ENCODE peak calls at places on chromosomes 11 and 22, in eight cellular contexts. E is ovary, V is A549, Z is gastrocnemius medialis, B is IMR-90, Q is transverse colon, O is heart left ventricle, R is stomach. W is an unnamed sample.

GRCh38 chr11:39630365-39630764 is 1829.1 kb downstream of the LRRC4C start:
- DNase-seq in R (no peak), E (no peak), Q (no peak), O (no peak), Z (no peak), V (no peak), B (no peak), W (no peak)

GRCh38 chr11:92954003-92954402 is 15.4 kb upstream of the MTNR1B start:
- DNase-seq in Q (no peak), B (no peak), V (no peak), Z (no peak), R (no peak), O (no peak), E (no peak), W (no peak)

GRCh38 chr11:41431784-41432183 is 27.7 kb downstream of the LRRC4C start:
- DNase-seq in B (no peak), R (no peak), Q (no peak), E (no peak), V (peak; percentile 3), Z (no peak), O (no peak), W (no peak)

GRCh38 chr11:119108151-119108856 is 1.2 kb downstream of the C2CD2L start:
- DNase-seq in O (no peak), R (peak; percentile 53), V (no peak), E (no peak), Z (no peak), Q (peak; percentile 64), B (peak; percentile 27), W (no peak)

GRCh38 chr22:20724676-20725454 is 49.0 kb upstream of the SERPIND1 start:
- DNase-seq in Q (no peak), V (no peak), O (no peak), B (no peak), R (no peak), Z (no peak), E (no peak), W (no peak)

GRCh38 chr11:43124272-43124920 is 187.4 kb upstream of the API5 start:
- DNase-seq in B (no peak), V (no peak), R (no peak), E (no peak), O (no peak), Q (no peak), Z (no peak), W (no peak)

GRCh38 chr11:57180141-57180561 is 1.6 kb upstream of the LRRC55 start:
- DNase-seq in Q (no peak), B (no peak), V (no peak), R (no peak), Z (no peak), O (no peak), E (no peak), W (no peak)

GRCh38 chr11:130915556-130916237 is 582 bp downstream of the SNX19 start:
- DNase-seq in E (peak; percentile 46), V (no peak), Q (no peak), O (no peak), B (no peak), R (no peak), Z (no peak), W (no peak)

GRCh38 chr22:29480512-29481264 is 670 bp downstream of the NEFH start:
- DNase-seq in Z (no peak), Q (no peak), V (no peak), B (peak; percentile 56), E (peak; percentile 84), R (no peak), O (no peak), W (no peak)

GRCh38 chr11:1896468-1896867 is 4.8 kb upstream of the PRR33 start:
- DNase-seq in O (no peak), R (no peak), V (no peak), E (no peak), B (no peak), Z (no peak), Q (no peak), W (no peak)

GRCh38 chr11:10304495-10305261 is at the start of gene ADM:
- DNase-seq in B (peak; percentile 93), R (peak; percentile 87), E (peak; percentile 92), Q (peak; percentile 93), Z (peak; percentile 78), V (peak; percentile 97), O (peak; percentile 91), W (peak; percentile 98)

GRCh38 chr11:12016246-12016645 is 7.8 kb upstream of the DKK3 start:
- DNase-seq in Z (no peak), E (no peak), V (peak; percentile 17), B (no peak), O (no peak), R (no peak), Q (no peak), W (no peak)

GRCh38 chr22:24305260-24305692 is 34.6 kb downstream of the SPECC1L start:
- DNase-seq in E (no peak), Q (no peak), R (no peak), B (peak; percentile 4), O (no peak), V (no peak), Z (no peak), W (no peak)

GRCh38 chr11:62548545-62549335 is 2.1 kb upstream of the AHNAK start:
- DNase-seq in B (no peak), V (peak; percentile 56), R (peak; percentile 82), Z (no peak), O (no peak), E (peak; percentile 68), Q (peak; percentile 68), W (no peak)

GRCh38 chr11:102451041-102451692 is 1.4 kb downstream of the TMEM123 start:
- DNase-seq in V (no peak), E (no peak), B (no peak), Z (no peak), R (no peak), Q (no peak), O (no peak), W (no peak)

GRCh38 chr11:90426442-90426841 is 203.6 kb upstream of the CHORDC1 start:
- DNase-seq in O (no peak), Z (no peak), B (no peak), Q (no peak), V (no peak), E (no peak), R (no peak), W (no peak)

GRCh38 chr22:46774456-46775363 is 12.3 kb downstream of the TBC1D22A start:
- DNase-seq in Z (no peak), R (no peak), Q (no peak), V (no peak), O (no peak), B (no peak), E (no peak), W (no peak)

GRCh38 chr11:134987223-134987768 is 575.3 kb upstream of the B3GAT1 start:
- DNase-seq in Z (no peak), Q (peak; percentile 41), B (no peak), V (no peak), O (no peak), R (no peak), E (no peak), W (peak; percentile 64)

GRCh38 chr22:31346733-31347250 is 646 bp upstream of the PATZ1 start:
- DNase-seq in O (peak; percentile 56), Q (peak; percentile 57), V (peak; percentile 50), E (peak; percentile 83), Z (no peak), B (peak; percentile 33), R (peak; percentile 63), W (no peak)
- TF ChIP-seq POLR2A in O (no peak), Q (no peak), V (peak; percentile 28), E (no peak), Z (no peak), B (no peak), R (no peak), W (no peak)

DNA sequence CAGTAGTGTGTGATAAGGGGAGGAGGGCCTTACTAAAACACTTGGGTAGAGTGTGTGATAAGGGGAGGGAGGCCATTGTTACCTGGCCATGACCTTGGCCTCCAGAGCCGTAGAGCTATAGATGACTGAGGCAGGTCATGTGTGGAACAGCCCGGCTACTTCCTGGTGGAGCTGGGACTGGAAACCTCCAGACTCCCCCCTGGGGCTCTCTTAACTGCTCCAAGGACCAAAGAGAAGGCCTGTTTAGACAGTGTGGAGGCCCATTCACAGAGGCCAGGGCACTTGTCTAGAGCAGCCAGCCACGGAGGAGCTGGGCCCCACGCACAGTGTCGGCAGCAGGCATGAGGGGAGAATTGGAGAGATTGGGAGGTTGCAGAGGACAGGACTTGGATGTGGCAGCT is 12.5 kb upstream of the MICALL1 start:
- DNase-seq in O (no peak), Z (no peak), B (no peak), E (no peak), R (peak; percentile 82), Q (no peak), V (no peak), W (no peak)
- H3K27ac ChIP-seq in O (peak overlapping the region; percentile 73), Z (no peak overlapping the region), B (no peak overlapping the region), E (no peak overlapping the region), R (peak overlapping the region; percentile 92), Q (peak overlapping the region; percentile 53), V (peak overlapping the region; percentile 11), W (peak overlapping the region; percentile 80)

GRCh38 chr22:30604723-30605122 is 2.3 kb upstream of the TCN2 start:
- DNase-seq in E (no peak), R (no peak), V (no peak), Q (no peak), Z (no peak), O (no peak), B (no peak), W (no peak)

GRCh38 chr22:30605449-30606110 is 1.4 kb upstream of the TCN2 start:
- DNase-seq in B (peak; percentile 25), V (peak; percentile 69), E (peak; percentile 52), R (peak; percentile 63), Z (no peak), Q (peak; percentile 78), O (peak; percentile 37), W (no peak)

GRCh38 chr22:30607939-30608338 is 965 bp downstream of the TCN2 start:
- DNase-seq in Q (no peak), O (no peak), Z (no peak), R (no peak), V (no peak), B (no peak), E (no peak), W (no peak)

GRCh38 chr22:30607300-30607930 is 441 bp downstream of the TCN2 start:
- DNase-seq in B (no peak), Z (no peak), Q (no peak), R (no peak), V (no peak), E (no peak), O (no peak), W (no peak)

GRCh38 chr22:30606455-30607299 is at the start of gene TCN2:
- DNase-seq in Z (peak; percentile 63), Q (peak; percentile 86), R (peak; percentile 74), V (peak; percentile 58), B (peak; percentile 77), O (peak; percentile 72), E (peak; percentile 74), W (peak; percentile 96)
- TF ChIP-seq POLR2A in Z (peak; percentile 19), Q (peak; percentile 65), R (no peak), V (no peak), B (no peak), O (no peak), E (no peak), W (peak; percentile 7)

DNA sequence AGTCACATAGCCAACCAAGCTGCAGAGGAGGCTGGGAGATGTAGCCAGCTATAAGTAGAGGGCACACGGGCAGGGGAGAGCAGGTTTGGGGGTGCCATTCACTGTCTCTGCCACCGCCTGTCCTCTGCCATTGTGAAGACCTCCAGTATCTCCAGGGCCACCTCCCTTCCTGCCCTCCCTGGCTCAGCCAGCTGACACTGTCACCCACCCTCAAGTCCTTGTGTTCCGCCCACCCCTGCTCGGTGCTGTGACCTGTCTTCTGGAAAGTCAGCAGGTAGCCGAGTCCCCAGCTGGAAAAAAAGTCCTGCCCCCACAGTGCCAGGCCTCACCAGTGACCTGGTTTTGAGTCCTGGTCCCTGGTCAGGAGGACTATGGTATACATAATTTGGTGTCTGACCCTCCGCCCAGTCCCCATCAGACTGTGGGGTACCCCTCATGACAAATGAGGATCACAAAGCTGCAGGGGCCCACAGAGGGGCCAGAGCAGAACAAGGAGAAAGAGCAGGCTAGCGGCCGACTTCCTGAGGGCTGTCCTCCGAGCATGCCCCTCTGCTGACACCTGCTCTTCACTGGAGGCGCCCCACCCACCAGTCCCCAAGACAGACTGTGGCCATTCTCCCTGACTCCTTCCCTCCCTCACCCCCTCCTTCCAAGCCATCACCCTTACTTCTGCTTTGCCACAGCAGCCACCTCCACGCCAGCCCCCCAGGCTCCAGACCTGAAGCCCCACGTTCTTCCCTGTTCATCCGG is 7.1 kb upstream of the IL2RB start:
- DNase-seq in Z (no peak), B (no peak), Q (no peak), O (no peak), R (no peak), E (no peak), V (no peak), W (no peak)
- H3K27ac ChIP-seq in Z (no peak overlapping the region), B (no peak overlapping the region), Q (no peak overlapping the region), O (no peak overlapping the region), R (no peak overlapping the region), E (no peak overlapping the region), V (peak overlapping the region; percentile 12), W (no peak overlapping the region)